ENCODE peak calls at places on chromosomes 4 and X, in six cellular contexts. U, V, S, K, Y and A are unnamed samples.

GRCh38 chr4:2762048-2762447 is 5.9 kb upstream of the TNIP2 start:
- DNase-seq in S (no peak), Y (no peak), K (no peak), V (no peak), U (no peak), A (no peak)

GRCh38 chr4:40957281-40957680 is 207.5 kb downstream of the NSUN7 start:
- DNase-seq in K (no peak), Y (no peak), V (no peak), U (no peak), S (no peak), A (no peak)

GRCh38 chr4:61301285-61301684 is 101.2 kb downstream of the ADGRL3 start:
- DNase-seq in V (no peak), K (no peak), S (no peak), Y (no peak), U (no peak), A (no peak)

GRCh38 chrX:10360121-10360520 is 203.3 kb downstream of the CLCN4 start:
- DNase-seq in Y (no peak), S (no peak), K (no peak), U (no peak), V (no peak), A (no peak)

GRCh38 chrX:119605739-119606507 is at the start of gene NKRF:
- DNase-seq in S (peak), V (peak), U (peak), Y (peak), K (peak), A (peak)

GRCh38 chr4:7818676-7819041 is 121.0 kb downstream of the AFAP1 start:
- DNase-seq in S (no peak), U (peak), K (no peak), V (no peak), Y (no peak), A (no peak)

GRCh38 chr4:37393889-37394288 is 149.3 kb downstream of the NWD2 start:
- DNase-seq in S (no peak), U (no peak), K (no peak), V (no peak), Y (no peak), A (no peak)

GRCh38 chr4:70927502-70928139 is 25.5 kb downstream of the MOB1B start:
- DNase-seq in U (no peak), Y (peak), V (no peak), K (no peak), S (no peak), A (no peak)

GRCh38 chr4:145181091-145181501 is 707 bp upstream of the OTUD4 start:
- DNase-seq in U (no peak), K (no peak), Y (no peak), S (no peak), V (no peak), A (no peak)

GRCh38 chr4:97457253-97457652 is 686.0 kb downstream of the STPG2 start:
- DNase-seq in S (no peak), K (no peak), U (no peak), Y (no peak), V (no peak), A (no peak)
- TF ChIP-seq POLR2AphosphoS5 in S (no peak), K (no peak), U (no peak), Y (no peak), V (no peak), A (no peak)

GRCh38 chr4:11606078-11606477 is 177.4 kb upstream of the HS3ST1 start:
- DNase-seq in K (no peak), U (no peak), V (no peak), Y (no peak), S (no peak), A (no peak)

GRCh38 chr4:11605597-11605996 is 176.9 kb upstream of the HS3ST1 start:
- DNase-seq in S (no peak), Y (no peak), V (no peak), U (no peak), K (no peak), A (no peak)

GRCh38 chr4:11609751-11610150 is 181.1 kb upstream of the HS3ST1 start:
- DNase-seq in U (no peak), K (no peak), Y (no peak), V (no peak), S (no peak), A (no peak)

GRCh38 chr4:11611868-11612267 is 183.2 kb upstream of the HS3ST1 start:
- DNase-seq in V (no peak), Y (no peak), K (no peak), U (no peak), S (no peak), A (no peak)

GRCh38 chr4:11608992-11609391 is 180.3 kb upstream of the HS3ST1 start:
- DNase-seq in U (no peak), V (no peak), Y (no peak), K (no peak), S (no peak), A (no peak)
- TF ChIP-seq EP300 in U (no peak), V (no peak), Y (no peak), K (no peak), S (no peak), A (no peak)

DNA sequence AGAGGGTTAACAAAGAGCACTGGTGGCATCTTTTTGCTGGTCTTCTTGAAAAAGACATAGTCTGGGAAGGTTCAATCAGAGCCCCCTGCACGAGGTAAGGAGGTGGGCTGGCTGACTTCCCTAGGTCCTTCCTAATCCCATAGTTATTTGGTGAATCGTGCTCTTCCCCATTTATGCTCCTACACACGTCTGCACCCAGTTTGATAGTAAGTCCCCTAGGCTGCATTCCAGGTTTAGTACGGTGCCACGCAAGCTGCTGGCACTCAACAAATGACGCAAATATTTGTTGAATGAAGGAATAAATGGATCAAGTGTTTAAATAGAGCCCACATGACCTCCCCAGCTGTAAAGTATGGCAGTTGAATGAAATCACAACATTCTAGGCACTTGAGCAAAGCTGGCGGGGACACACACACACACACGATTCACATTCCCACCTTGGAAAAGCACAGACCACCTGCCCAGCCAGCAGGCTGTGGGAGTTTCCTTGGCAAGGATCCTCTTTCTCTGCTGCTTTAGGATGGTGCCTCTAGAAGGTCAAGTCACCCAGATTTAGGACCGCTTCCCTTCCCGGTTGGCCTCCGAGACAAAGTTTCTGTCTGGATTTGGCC is 855 bp downstream of the FAM184B start:
- DNase-seq in V (no peak), K (no peak), S (no peak), U (no peak), Y (peak), A (no peak)
- TF ChIP-seq POLR2AphosphoS5 in V (no peak), K (no peak), S (no peak), U (no peak), Y (no peak), A (no peak)

DNA sequence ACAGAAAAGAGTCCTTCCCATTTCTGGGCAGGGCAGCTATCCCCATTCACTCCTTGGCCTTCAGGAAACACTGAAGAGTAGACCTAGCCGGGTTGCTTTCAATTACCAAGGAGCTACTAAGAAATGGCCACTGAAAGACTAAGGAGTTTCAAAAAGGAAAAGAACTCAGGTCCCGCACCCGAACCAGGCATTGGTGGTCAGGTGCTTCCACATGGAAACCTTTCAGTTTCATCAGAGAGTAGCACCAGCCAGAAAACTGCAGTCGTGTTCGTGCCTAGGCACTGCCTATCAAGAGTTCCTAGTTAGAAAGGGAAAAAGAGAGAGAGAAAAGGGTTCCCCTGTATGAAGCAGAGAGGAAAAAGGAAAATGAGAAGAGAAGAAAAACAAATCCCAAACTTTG is 237.9 kb downstream of the KLHL4 start:
- DNase-seq in U (no peak), K (no peak), V (no peak), Y (no peak), S (no peak), A (no peak)
- TF ChIP-seq EP300 in U (no peak), K (no peak), V (no peak), Y (no peak), S (no peak), A (no peak)

DNA sequence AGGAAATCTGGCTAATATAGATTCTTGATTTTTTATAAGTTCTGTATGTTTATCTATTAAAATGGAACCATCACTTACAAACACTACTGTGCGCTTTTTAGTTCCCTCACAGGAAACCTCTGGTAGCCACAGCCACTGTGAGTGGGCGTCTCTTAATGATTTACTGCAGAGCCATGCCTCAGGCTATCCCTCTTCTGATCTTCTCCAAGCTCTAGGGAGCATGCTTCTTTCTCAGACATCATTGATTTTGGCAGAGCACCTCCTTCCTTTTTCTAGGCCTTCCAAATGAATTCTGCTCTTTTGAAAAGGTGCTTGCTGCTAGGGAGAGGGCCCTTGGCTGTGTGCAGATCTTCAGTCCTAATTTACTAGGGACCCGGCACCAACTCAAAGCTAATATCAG is 61.1 kb upstream of the STS start:
- DNase-seq in V (no peak), Y (no peak), K (no peak), S (no peak), U (no peak), A (no peak)
- TF ChIP-seq POLR2AphosphoS5 in V (no peak), Y (no peak), K (no peak), S (no peak), U (no peak), A (no peak)

DNA sequence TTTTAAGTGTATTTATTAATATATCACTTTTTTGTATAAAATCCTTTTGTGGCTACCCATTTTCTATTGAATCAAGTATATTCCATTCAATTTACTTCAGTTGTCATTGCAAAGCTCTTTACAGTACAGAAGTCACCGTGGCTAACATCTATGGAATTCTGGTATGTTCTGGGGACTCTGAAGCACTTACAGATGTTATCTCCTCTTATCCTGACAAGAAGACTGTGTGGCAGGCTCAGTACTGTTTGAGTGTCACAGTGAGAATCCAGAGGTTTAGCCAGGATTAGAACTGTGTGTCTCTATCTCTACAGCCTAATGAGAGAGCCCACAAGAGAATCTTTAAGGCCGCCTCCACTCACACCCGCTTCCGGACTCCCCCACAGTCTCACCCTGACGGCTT is 78.2 kb upstream of the SORBS2 start:
- DNase-seq in K (no peak), Y (no peak), U (no peak), V (no peak), S (no peak), A (no peak)
- TF ChIP-seq EP300 in K (no peak), Y (no peak), U (no peak), V (no peak), S (no peak), A (no peak)